ENCODE peak calls at places on chromosomes 6 and 20, in seven cellular contexts. P is Right ventricle myocardium superior, T is tibial artery, J is activated T-cell treated with anti-CD3 and anti-CD28 coated beads for 1 hour, B is Daoy, Q is left lung, Z is NCI-H1105. O is an unnamed sample.
A peak's percentile ranks its signal among the peaks of the same experiment; 100 is the strongest.

GRCh38 chr6:170135461-170135820 is 155.4 kb downstream of the DLL1 start:
- DNase-seq in P (no peak), T (peak; percentile 11), J (no peak), B (no peak), Q (peak; percentile 19), Z (no peak), O (no peak)

GRCh38 chr20:62618622-62619529 is 23.4 kb upstream of the SLCO4A1 start:
- DNase-seq in P (no peak), T (peak; percentile 42), J (no peak), B (peak; percentile 53), Q (no peak), Z (no peak), O (no peak)

GRCh38 chr6:97449437-97449966 is 166.5 kb upstream of the MMS22L start:
- DNase-seq in P (no peak), T (no peak), J (no peak), B (no peak), Q (no peak), Z (no peak), O (no peak)

GRCh38 chr6:15510536-15511247 is 152.1 kb downstream of the DTNBP1 start:
- DNase-seq in P (no peak), T (no peak), J (no peak), B (no peak), Q (no peak), Z (no peak), O (no peak)

GRCh38 chr6:5151955-5152401 is 66.8 kb downstream of the PPP1R3G start:
- DNase-seq in P (no peak), T (no peak), J (no peak), B (peak; percentile 69), Q (no peak), Z (no peak), O (no peak)

GRCh38 chr20:44396790-44397189 is 41.3 kb downstream of the HNF4A start:
- DNase-seq in P (no peak), T (no peak), J (no peak), B (no peak), Q (no peak), Z (no peak), O (no peak)

GRCh38 chr6:42417641-42418112 is 34.0 kb downstream of the TRERF1 start:
- DNase-seq in P (no peak), T (no peak), J (peak; percentile 7), B (peak; percentile 43), Q (no peak), Z (no peak), O (no peak)

GRCh38 chr6:30683137-30683979 is 3.1 kb downstream of the PPP1R18 start:
- DNase-seq in P (no peak), T (no peak), J (no peak), B (peak; percentile 39), Q (no peak), Z (no peak), O (no peak)

GRCh38 chr6:155275808-155276480 is 12.1 kb downstream of the CLDN20 start:
- DNase-seq in P (peak; percentile 50), T (no peak), J (no peak), B (no peak), Q (no peak), Z (no peak), O (no peak)

GRCh38 chr6:53926505-53926904 is 131.7 kb downstream of the LRRC1 start:
- DNase-seq in P (no peak), T (no peak), J (no peak), B (peak; percentile 66), Q (no peak), Z (no peak), O (no peak)

GRCh38 chr20:51591871-51592270 is 49.4 kb upstream of the NFATC2 start:
- DNase-seq in P (no peak), T (no peak), J (no peak), B (no peak), Q (no peak), Z (no peak), O (no peak)

GRCh38 chr6:75691012-75691411 is 58.0 kb upstream of the MYO6 start:
- DNase-seq in P (no peak), T (no peak), J (no peak), B (peak; percentile 58), Q (no peak), Z (no peak), O (no peak)

GRCh38 chr6:14824060-14824834 is 421.6 kb upstream of the JARID2 start:
- DNase-seq in P (no peak), T (no peak), J (no peak), B (no peak), Q (no peak), Z (no peak), O (no peak)

GRCh38 chr6:53975966-53976610 is 135.2 kb upstream of the MLIP start:
- DNase-seq in P (no peak), T (no peak), J (no peak), B (no peak), Q (no peak), Z (no peak), O (no peak)

GRCh38 chr6:133418108-133418507 is 177.0 kb downstream of the EYA4 start:
- DNase-seq in P (no peak), T (no peak), J (no peak), B (no peak), Q (no peak), Z (no peak), O (no peak)

GRCh38 chr20:50427740-50428462 is 82.3 kb upstream of the PTPN1 start:
- DNase-seq in P (peak; percentile 64), T (peak; percentile 87), J (no peak), B (no peak), Q (no peak), Z (no peak), O (peak; percentile 82)

GRCh38 chr20:33731693-33732165 is at the start of gene ZNF341:
- DNase-seq in P (peak; percentile 94), T (peak; percentile 76), J (peak; percentile 76), B (peak; percentile 90), Q (peak; percentile 91), Z (peak; percentile 95), O (peak; percentile 78)

GRCh38 chr6:44704240-44705150 is 317.0 kb downstream of the CDC5L start:
- DNase-seq in P (no peak), T (no peak), J (no peak), B (no peak), Q (no peak), Z (no peak), O (no peak)

GRCh38 chr6:72624557-72625160 is 2.8 kb downstream of the KCNQ5 start:
- DNase-seq in P (no peak), T (no peak), J (no peak), B (peak; percentile 30), Q (no peak), Z (no peak), O (no peak)

GRCh38 chr20:38878798-38879197 is 47.4 kb upstream of the FAM83D start:
- DNase-seq in P (no peak), T (no peak), J (no peak), B (no peak), Q (no peak), Z (no peak), O (no peak)

GRCh38 chr20:916125-916799 is at the start of gene ANGPT4:
- DNase-seq in P (no peak), T (no peak), J (no peak), B (no peak), Q (no peak), Z (no peak), O (no peak)

GRCh38 chr6:140174509-140174908 is 800.1 kb upstream of the CITED2 start:
- DNase-seq in P (no peak), T (no peak), J (no peak), B (peak; percentile 80), Q (no peak), Z (no peak), O (no peak)

GRCh38 chr6:113464959-113465358 is 392.2 kb upstream of the MARCKS start:
- DNase-seq in P (no peak), T (no peak), J (no peak), B (peak; percentile 71), Q (no peak), Z (no peak), O (no peak)

GRCh38 chr6:129111853-129112252 is 228.9 kb downstream of the LAMA2 start:
- DNase-seq in P (no peak), T (no peak), J (no peak), B (no peak), Q (no peak), Z (no peak), O (no peak)

GRCh38 chr6:74357329-74357728 is 661.3 kb downstream of the CD109 start:
- DNase-seq in P (no peak), T (no peak), J (no peak), B (no peak), Q (no peak), Z (no peak), O (no peak)

GRCh38 chr6:166629628-166630027 is 2.6 kb upstream of the RPS6KA2 start:
- DNase-seq in P (no peak), T (no peak), J (no peak), B (peak; percentile 51), Q (no peak), Z (no peak), O (no peak)

GRCh38 chr20:17446171-17446570 is 85.0 kb downstream of the BFSP1 start:
- DNase-seq in P (no peak), T (no peak), J (no peak), B (no peak), Q (no peak), Z (no peak), O (no peak)

GRCh38 chr6:132961122-132961521 is 146.8 kb downstream of the RPS12 start:
- DNase-seq in P (no peak), T (no peak), J (no peak), B (peak; percentile 72), Q (no peak), Z (no peak), O (no peak)